ENCODE peak calls at places on chromosomes 5 and 9, in five cellular contexts. O is CD8-positive, alpha-beta T cell; L is AG04450; R is fibroblast of mammary gland; A is ovary. X is an unnamed sample.

GRCh38 chr5:36090033-36090432 is 23.4 kb upstream of the UGT3A2 start:
- DNase-seq in O (no peak), L (no peak), R (peak), A (no peak), X (no peak)

GRCh38 chr9:118962426-118962825 is 406.8 kb downstream of the BRINP1 start:
- DNase-seq in O (no peak), L (no peak), R (peak), A (no peak), X (no peak)

GRCh38 chr5:40682431-40683017 is 2.8 kb downstream of the PTGER4 start:
- DNase-seq in O (no peak), L (no peak), R (peak), A (no peak), X (no peak)

GRCh38 chr5:82640901-82641300 is 362.7 kb upstream of the RPS23 start:
- DNase-seq in O (no peak), L (no peak), R (no peak), A (no peak), X (no peak)

GRCh38 chr5:76733049-76733417 is 17.1 kb downstream of the F2R start:
- DNase-seq in O (peak), L (no peak), R (no peak), A (no peak), X (no peak)

GRCh38 chr9:68964102-68964541 is 49.8 kb downstream of the PRKACG start:
- DNase-seq in O (no peak), L (no peak), R (no peak), A (no peak), X (no peak)

GRCh38 chr9:125262217-125262991 is 778 bp downstream of the GAPVD1 start:
- DNase-seq in O (no peak), L (no peak), R (no peak), A (no peak), X (no peak)

GRCh38 chr5:43000198-43000840 is 39.8 kb downstream of the ANXA2R start:
- DNase-seq in O (no peak), L (no peak), R (peak), A (no peak), X (no peak)

GRCh38 chr9:94178927-94179326 is 80.2 kb upstream of the ZNF169 start:
- DNase-seq in O (no peak), L (no peak), R (no peak), A (no peak), X (no peak)

GRCh38 chr5:140049205-140049604 is 6.1 kb upstream of the NRG2 start:
- DNase-seq in O (no peak), L (no peak), R (no peak), A (no peak), X (no peak)

GRCh38 chr9:21559402-21560280 is 77.5 kb upstream of the IFNE start:
- DNase-seq in O (peak), L (no peak), R (peak), A (peak), X (peak)